ENCODE peak calls at places on chromosomes 12 and 14, in ten cellular contexts. Q is tibial artery, S is lower leg skin, I is neural progenitor cell, J is SK-N-SH, M is esophagus squamous epithelium, H is IMR-90, N is sigmoid colon, F is dorsolateral prefrontal cortex, D is uterus. W is an unnamed sample.

GRCh38 chr12:19539836-19540235 is 100.5 kb downstream of the AEBP2 start:
- DNase-seq in N (no peak), M (no peak), F (no peak), Q (no peak), I (peak), D (no peak), H (no peak), S (no peak), J (no peak), W (no peak)

GRCh38 chr12:114976959-114977358 is 293.0 kb upstream of the TBX3 start:
- DNase-seq in H (peak), D (no peak), I (no peak), M (no peak), J (no peak), N (no peak), Q (no peak), S (no peak), F (no peak), W (peak)

GRCh38 chr12:89970646-89971192 is 262.1 kb upstream of the ATP2B1 start:
- DNase-seq in F (no peak), I (no peak), M (no peak), Q (no peak), N (no peak), S (no peak), H (no peak), D (no peak), J (no peak), W (no peak)

GRCh38 chr12:49283541-49284429 is 11.2 kb upstream of the PRPH start:
- DNase-seq in Q (no peak), I (no peak), F (no peak), M (no peak), D (no peak), S (no peak), N (no peak), J (peak), H (no peak), W (no peak)

GRCh38 chr12:1324900-1325299 is 269.5 kb downstream of the FBXL14 start:
- DNase-seq in I (no peak), F (no peak), J (no peak), S (no peak), Q (no peak), D (no peak), H (no peak), M (no peak), N (no peak), W (peak)

GRCh38 chr14:73833530-73834257 is 17.9 kb upstream of the PTGR2 start:
- DNase-seq in H (peak), F (no peak), Q (no peak), D (no peak), S (no peak), J (no peak), I (peak), N (no peak), M (no peak), W (peak)

GRCh38 chr14:79376557-79376956 is 834.7 kb downstream of the DIO2 start:
- DNase-seq in S (no peak), M (no peak), N (no peak), D (no peak), H (no peak), Q (no peak), J (no peak), I (no peak), F (no peak), W (no peak)

GRCh38 chr12:89087149-89087834 is 265.0 kb downstream of the DUSP6 start:
- DNase-seq in I (no peak), H (no peak), S (no peak), N (no peak), D (no peak), Q (no peak), F (no peak), M (no peak), J (no peak), W (no peak)

GRCh38 chr12:112170376-112170775 is 45.0 kb downstream of the TRAFD1 start:
- DNase-seq in Q (no peak), N (no peak), J (peak), I (peak), F (no peak), H (no peak), M (no peak), S (no peak), D (no peak), W (peak)

GRCh38 chr12:52890417-52890816 is 14.5 kb downstream of the KRT8 start:
- DNase-seq in J (no peak), I (no peak), N (no peak), F (no peak), Q (no peak), S (no peak), M (no peak), D (no peak), H (no peak), W (no peak)

GRCh38 chr12:52878507-52879393 is 26.1 kb downstream of the KRT8 start:
- DNase-seq in Q (no peak), M (no peak), S (no peak), H (no peak), J (no peak), N (no peak), F (no peak), I (no peak), D (no peak), W (no peak)

GRCh38 chr12:52879394-52880351 is 25.2 kb downstream of the KRT8 start:
- DNase-seq in J (peak), D (peak), F (peak), N (peak), S (peak), M (no peak), H (peak), Q (peak), I (peak), W (peak)

DNA sequence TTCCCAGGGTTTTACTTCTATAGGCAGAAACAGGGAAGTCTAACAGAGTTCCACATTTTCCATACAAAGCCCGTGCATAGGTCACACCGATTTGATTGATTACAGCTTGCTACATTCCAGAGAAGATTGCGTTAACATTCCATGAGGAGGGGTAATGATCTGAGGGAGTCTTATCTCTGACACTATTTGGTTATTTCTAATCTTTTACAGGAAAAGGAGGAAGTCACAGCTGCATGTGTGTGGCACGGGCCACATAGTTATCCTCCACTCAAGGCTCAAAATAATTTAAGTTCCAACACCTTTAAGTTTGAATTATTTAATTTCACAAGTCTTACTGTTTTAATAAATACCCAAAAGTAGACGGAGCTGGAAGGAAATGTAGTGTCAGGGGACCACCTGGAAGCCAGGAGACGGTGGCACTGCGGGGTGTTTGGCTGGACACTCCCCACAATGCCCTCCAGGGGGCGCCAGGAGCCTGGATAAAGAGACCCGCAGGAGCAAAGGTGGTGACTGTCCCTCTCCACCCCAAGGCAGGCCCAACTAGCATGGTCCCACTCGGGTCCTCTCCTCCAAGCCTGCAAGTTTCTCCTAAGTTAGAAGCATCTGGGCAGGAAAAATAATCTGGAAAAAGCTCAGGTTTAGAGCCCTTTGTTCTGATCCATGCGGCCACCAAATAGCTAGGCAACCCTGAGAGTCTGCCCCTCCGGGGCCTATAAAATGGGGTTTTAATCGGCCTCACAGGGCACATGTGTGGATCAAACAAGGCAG is 20.2 kb downstream of the KRT8 start:
- DNase-seq in F (peak), I (peak), M (no peak), H (peak), J (peak), Q (peak), N (peak), S (peak), D (peak), W (peak)
- H3K4me3 ChIP-seq in F (no peak), I (no peak), M (no peak), H (no peak), J (no peak), Q (no peak), N (no peak), S (no peak), D (no peak), W (no peak)

GRCh38 chr12:53625373-53625945 is 723 bp downstream of the ATF7 start:
- DNase-seq in Q (no peak), F (no peak), I (no peak), M (no peak), J (no peak), H (no peak), D (no peak), N (no peak), S (no peak), W (no peak)
- TF ChIP-seq CTCF in Q (no peak), F (no peak), I (no peak), M (no peak), J (no peak), H (no peak), D (no peak), N (no peak), S (no peak), W (no peak)

GRCh38 chr12:69514845-69515244 is 44.7 kb downstream of the FRS2 start:
- DNase-seq in I (no peak), H (no peak), N (no peak), F (no peak), Q (no peak), S (no peak), D (no peak), J (no peak), M (no peak), W (no peak)
- H3K4me3 ChIP-seq in I (no peak), H (no peak), N (no peak), F (no peak), Q (no peak), S (no peak), D (no peak), J (no peak), M (no peak), W (no peak)

GRCh38 chr12:57489157-57489641 is 1.3 kb downstream of the MARS1 start:
- DNase-seq in D (no peak), H (peak), Q (no peak), I (no peak), F (no peak), N (no peak), M (no peak), S (no peak), J (no peak), W (peak)

GRCh38 chr12:57487055-57487596 is 742 bp upstream of the MARS1 start:
- DNase-seq in J (no peak), I (no peak), H (no peak), F (no peak), Q (no peak), D (no peak), N (no peak), S (no peak), M (no peak), W (no peak)

GRCh38 chr12:57485695-57486094 is 2.2 kb upstream of the MARS1 start:
- DNase-seq in Q (no peak), D (no peak), J (no peak), F (no peak), S (no peak), H (no peak), N (no peak), I (no peak), M (no peak), W (no peak)

GRCh38 chr12:57488397-57489156 is 709 bp downstream of the MARS1 start:
- DNase-seq in J (peak), Q (no peak), F (no peak), N (no peak), S (no peak), D (no peak), M (no peak), I (peak), H (peak), W (peak)

DNA sequence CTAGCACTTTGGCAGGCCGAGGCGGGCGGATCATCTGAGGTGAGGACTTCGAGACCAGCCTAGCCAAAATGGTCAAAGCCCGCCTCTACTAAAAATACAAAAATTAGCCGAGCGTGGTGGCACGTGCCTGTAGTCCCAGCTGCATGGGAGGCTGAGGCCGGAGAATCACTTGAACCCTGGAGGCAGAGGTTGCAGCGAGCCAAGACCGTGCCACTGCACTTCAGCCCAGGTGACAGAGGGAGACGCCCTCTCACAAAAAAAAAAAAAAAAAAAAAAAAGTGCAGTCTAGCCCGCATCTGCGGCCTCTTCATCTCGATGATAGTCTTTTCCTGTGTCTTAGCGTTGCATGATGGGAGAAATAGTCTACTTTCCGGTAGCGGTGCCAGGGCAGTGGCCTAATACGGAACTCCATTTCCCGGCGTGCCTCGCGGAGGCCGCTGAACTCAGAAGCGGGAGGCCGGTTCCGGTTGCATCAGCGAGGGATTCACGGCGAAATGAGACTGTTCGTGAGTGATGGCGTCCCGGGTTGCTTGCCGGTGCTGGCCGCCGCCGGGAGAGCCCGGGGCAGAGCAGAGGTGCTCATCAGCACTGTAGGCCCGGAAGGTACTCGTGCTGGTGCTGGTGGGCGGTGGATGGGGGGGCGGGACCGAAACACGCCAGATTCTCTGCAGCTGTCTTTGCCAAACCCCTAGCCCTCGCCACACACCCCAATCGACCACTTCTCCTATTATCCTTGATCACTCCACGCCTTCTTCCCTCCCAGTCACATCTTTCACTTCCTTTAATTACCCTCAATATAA is at the start of gene MARS1:
- DNase-seq in S (peak), D (peak), I (peak), F (peak), M (peak), J (peak), Q (peak), N (peak), H (peak), W (peak)
- TF ChIP-seq CTCF in S (no peak), D (peak), I (peak), F (peak), M (peak), J (peak), Q (no peak), N (no peak), H (no peak), W (no peak)

GRCh38 chr14:75999511-76000190 is 14.1 kb downstream of the IFT43 start:
- DNase-seq in Q (no peak), I (no peak), J (no peak), H (no peak), D (no peak), N (no peak), F (no peak), S (no peak), M (no peak), W (no peak)
- H3K4me3 ChIP-seq in Q (no peak), I (no peak), J (no peak), H (no peak), D (no peak), N (no peak), F (no peak), S (no peak), M (no peak), W (no peak)

GRCh38 chr12:11815397-11815796 is 165.9 kb downstream of the ETV6 start:
- DNase-seq in Q (no peak), I (no peak), N (no peak), S (no peak), D (no peak), M (no peak), H (no peak), J (no peak), F (no peak), W (no peak)

GRCh38 chr12:11813422-11813813 is 163.9 kb downstream of the ETV6 start:
- DNase-seq in D (no peak), H (no peak), M (no peak), J (no peak), I (peak), Q (no peak), F (no peak), S (no peak), N (no peak), W (no peak)

GRCh38 chr12:11814362-11814761 is 164.9 kb downstream of the ETV6 start:
- DNase-seq in J (no peak), M (no peak), I (no peak), F (no peak), H (peak), D (no peak), N (no peak), S (no peak), Q (no peak), W (peak)

GRCh38 chr12:11810962-11811361 is 161.5 kb downstream of the ETV6 start:
- DNase-seq in J (no peak), I (no peak), Q (no peak), N (no peak), D (no peak), F (no peak), H (no peak), M (no peak), S (no peak), W (no peak)

DNA sequence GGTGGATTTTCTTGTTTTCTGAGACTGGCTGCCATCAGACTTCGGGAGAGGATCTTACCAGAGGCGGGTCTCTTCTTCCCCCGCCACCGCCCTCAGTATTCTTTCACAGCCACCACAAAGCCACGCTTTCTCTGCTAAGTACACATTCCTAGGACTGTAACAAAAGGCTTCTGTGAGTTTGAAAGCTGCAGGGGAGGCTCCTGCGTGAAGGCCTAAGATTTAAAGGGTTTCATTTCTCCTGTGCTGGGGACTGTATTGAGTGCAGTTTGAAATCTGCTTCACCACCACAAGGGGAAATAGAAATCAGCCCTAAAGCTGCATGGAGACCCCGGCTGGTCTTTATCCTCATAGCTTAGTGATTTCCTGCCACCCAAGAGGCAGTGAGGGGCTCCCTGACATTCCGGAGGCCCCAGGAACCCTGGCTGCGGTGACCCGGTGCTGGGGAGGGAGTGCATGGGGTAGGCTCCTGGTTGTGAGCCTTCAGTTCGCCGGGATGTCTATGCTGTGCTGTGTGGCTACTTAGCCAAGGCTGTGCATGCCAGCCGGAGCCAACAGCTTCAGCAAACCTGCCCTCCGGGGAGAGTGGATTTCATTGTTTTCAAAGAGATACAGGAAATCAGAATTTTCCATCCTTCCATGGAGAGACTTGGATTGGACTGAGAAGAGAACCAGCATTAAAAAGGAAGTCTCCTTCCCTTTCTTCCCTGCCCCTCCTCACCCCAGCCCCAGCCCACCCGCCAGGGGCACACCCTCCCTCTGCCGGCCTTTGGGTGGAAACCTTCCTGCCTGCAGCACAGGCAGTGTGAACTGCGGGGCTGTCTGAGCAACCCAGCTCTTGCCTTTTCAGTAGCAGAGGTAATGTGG is 163.3 kb downstream of the ETV6 start:
- DNase-seq in H (peak), N (no peak), S (no peak), I (peak), J (peak), F (no peak), Q (peak), M (no peak), D (no peak), W (no peak)
- TF ChIP-seq CTCF in H (no peak), N (peak), S (no peak), I (peak), J (peak), F (peak), Q (no peak), M (no peak), D (peak), W (no peak)

GRCh38 chr12:6952860-6953416 is 1.8 kb downstream of the PTPN6 start:
- DNase-seq in N (peak), J (peak), H (no peak), F (no peak), D (no peak), I (no peak), S (no peak), Q (no peak), M (no peak), W (no peak)
- H3K4me3 ChIP-seq in N (no peak), J (no peak), H (no peak), F (no peak), D (no peak), I (no peak), S (no peak), Q (peak), M (peak), W (no peak)

W was measured in fibroblast of mammary gland.